ENCODE peak calls at places on chromosomes 3 and 15, in six cellular contexts. W, C, B, E, G and Z are unnamed samples.

GRCh38 chr3:120177907-120178306 is 83.7 kb upstream of the GSK3B start:
- DNase-seq in W (peak), C (no peak), B (no peak), E (no peak), G (no peak), Z (peak)

GRCh38 chr3:156477306-156477705 is 77.6 kb downstream of the SSR3 start:
- DNase-seq in W (peak), C (no peak), B (no peak), E (no peak), G (no peak), Z (peak)

GRCh38 chr3:172592898-172593669 is 69.9 kb upstream of the TNFSF10 start:
- DNase-seq in W (no peak), C (no peak), B (no peak), E (no peak), G (no peak), Z (no peak)

GRCh38 chr15:57890351-57890750 is 175.2 kb downstream of the ALDH1A2 start:
- DNase-seq in W (no peak), C (no peak), B (no peak), E (no peak), G (no peak), Z (no peak)

GRCh38 chr15:33114484-33114767 is 80.1 kb downstream of the FMN1 start:
- DNase-seq in W (no peak), C (no peak), B (no peak), E (no peak), G (no peak), Z (no peak)

GRCh38 chr3:99869621-99870020 is 52.0 kb downstream of the CMSS1 start:
- DNase-seq in W (no peak), C (peak), B (no peak), E (no peak), G (no peak), Z (no peak)

GRCh38 chr3:169034401-169034800 is 629.1 kb downstream of the MECOM start:
- DNase-seq in W (no peak), C (no peak), B (no peak), E (no peak), G (no peak), Z (no peak)

GRCh38 chr15:91357011-91357410 is 257.0 kb downstream of the SV2B start:
- DNase-seq in W (no peak), C (no peak), B (no peak), E (no peak), G (no peak), Z (no peak)

GRCh38 chr3:56795097-56795806 is 6.5 kb downstream of the ARHGEF3 start:
- DNase-seq in W (no peak), C (no peak), B (peak), E (no peak), G (peak), Z (peak)

GRCh38 chr3:126126811-126127431 is 43.0 kb upstream of the SLC41A3 start:
- DNase-seq in W (no peak), C (peak), B (no peak), E (peak), G (no peak), Z (no peak)

GRCh38 chr15:66955871-66956585 is 109.4 kb upstream of the SMAD3 start:
- DNase-seq in W (no peak), C (no peak), B (peak), E (no peak), G (peak), Z (peak)

GRCh38 chr15:69095280-69095679 is 65.2 kb upstream of the GLCE start:
- DNase-seq in W (no peak), C (no peak), B (no peak), E (peak), G (no peak), Z (no peak)

GRCh38 chr3:13159890-13160289 is 86.7 kb upstream of the IQSEC1 start:
- DNase-seq in W (no peak), C (no peak), B (peak), E (no peak), G (no peak), Z (no peak)

GRCh38 chr15:61155741-61156700 is 73.1 kb downstream of the RORA start:
- DNase-seq in W (peak), C (peak), B (no peak), E (peak), G (no peak), Z (peak)

GRCh38 chr3:112074006-112074405 is 12.2 kb upstream of the C3orf52 start:
- DNase-seq in W (no peak), C (no peak), B (peak), E (no peak), G (no peak), Z (no peak)

GRCh38 chr15:84982301-84982920 is 755 bp downstream of the PDE8A start:
- DNase-seq in W (peak), C (peak), B (no peak), E (peak), G (peak), Z (peak)

GRCh38 chr3:94272030-94272429 is 209.2 kb downstream of the NSUN3 start:
- DNase-seq in W (no peak), C (no peak), B (no peak), E (no peak), G (no peak), Z (peak)

GRCh38 chr15:46413799-46414198 is 779.0 kb downstream of the SQOR start:
- DNase-seq in W (no peak), C (no peak), B (no peak), E (no peak), G (no peak), Z (peak)

GRCh38 chr15:78167227-78167888 is 18.2 kb downstream of the IDH3A start:
- DNase-seq in W (no peak), C (no peak), B (no peak), E (no peak), G (no peak), Z (no peak)

GRCh38 chr3:187183210-187183862 is 13.9 kb upstream of the RTP1 start:
- DNase-seq in W (no peak), C (no peak), B (no peak), E (peak), G (no peak), Z (no peak)

GRCh38 chr15:52379395-52380111 is 83.9 kb upstream of the MYO5C start:
- DNase-seq in W (no peak), C (peak), B (no peak), E (no peak), G (no peak), Z (no peak)

GRCh38 chr3:65210026-65210814 is 522.4 kb upstream of the ADAMTS9 start:
- DNase-seq in W (no peak), C (no peak), B (no peak), E (no peak), G (peak), Z (peak)

GRCh38 chr15:96818861-96819260 is 488.4 kb downstream of the NR2F2 start:
- DNase-seq in W (no peak), C (no peak), B (no peak), E (no peak), G (no peak), Z (no peak)

GRCh38 chr3:96209703-96210102 is 604.7 kb upstream of the EPHA6 start:
- DNase-seq in W (no peak), C (no peak), B (no peak), E (no peak), G (no peak), Z (no peak)

GRCh38 chr15:69834756-69835155 is 263.0 kb downstream of the TLE3 start:
- DNase-seq in W (no peak), C (peak), B (no peak), E (no peak), G (no peak), Z (no peak)

GRCh38 chr15:51205050-51205707 is 110.5 kb upstream of the TNFAIP8L3 start:
- DNase-seq in W (no peak), C (no peak), B (no peak), E (no peak), G (no peak), Z (no peak)

GRCh38 chr3:73556520-73557371 is 68.0 kb downstream of the PDZRN3 start:
- DNase-seq in W (peak), C (no peak), B (no peak), E (no peak), G (no peak), Z (no peak)

GRCh38 chr3:42066516-42067181 is 24.5 kb upstream of the TRAK1 start:
- DNase-seq in W (peak), C (no peak), B (no peak), E (peak), G (peak), Z (peak)

GRCh38 chr15:58010983-58011382 is 54.5 kb downstream of the ALDH1A2 start:
- DNase-seq in W (no peak), C (no peak), B (no peak), E (no peak), G (no peak), Z (no peak)

GRCh38 chr15:62816342-62817059 is 226.0 kb upstream of the TPM1 start:
- DNase-seq in W (no peak), C (no peak), B (no peak), E (no peak), G (no peak), Z (peak)

GRCh38 chr15:50340431-50340830 is 14.6 kb downstream of the GABPB1 start:
- DNase-seq in W (no peak), C (no peak), B (no peak), E (no peak), G (no peak), Z (no peak)

GRCh38 chr3:21718161-21718765 is 32.7 kb downstream of the ZNF385D start:
- DNase-seq in W (no peak), C (no peak), B (peak), E (no peak), G (no peak), Z (peak)

GRCh38 chr3:197434841-197435240 is 120.9 kb downstream of the BDH1 start:
- DNase-seq in W (no peak), C (no peak), B (no peak), E (no peak), G (no peak), Z (no peak)

GRCh38 chr3:27559835-27560234 is 75.7 kb upstream of the SLC4A7 start:
- DNase-seq in W (no peak), C (no peak), B (no peak), E (peak), G (peak), Z (no peak)

GRCh38 chr3:36164400-36164799 is 215.9 kb upstream of the STAC start:
- DNase-seq in W (no peak), C (no peak), B (no peak), E (no peak), G (no peak), Z (no peak)

GRCh38 chr3:44065741-44066140 is 175.9 kb upstream of the TOPAZ1 start:
- DNase-seq in W (peak), C (no peak), B (no peak), E (no peak), G (no peak), Z (no peak)

DNA sequence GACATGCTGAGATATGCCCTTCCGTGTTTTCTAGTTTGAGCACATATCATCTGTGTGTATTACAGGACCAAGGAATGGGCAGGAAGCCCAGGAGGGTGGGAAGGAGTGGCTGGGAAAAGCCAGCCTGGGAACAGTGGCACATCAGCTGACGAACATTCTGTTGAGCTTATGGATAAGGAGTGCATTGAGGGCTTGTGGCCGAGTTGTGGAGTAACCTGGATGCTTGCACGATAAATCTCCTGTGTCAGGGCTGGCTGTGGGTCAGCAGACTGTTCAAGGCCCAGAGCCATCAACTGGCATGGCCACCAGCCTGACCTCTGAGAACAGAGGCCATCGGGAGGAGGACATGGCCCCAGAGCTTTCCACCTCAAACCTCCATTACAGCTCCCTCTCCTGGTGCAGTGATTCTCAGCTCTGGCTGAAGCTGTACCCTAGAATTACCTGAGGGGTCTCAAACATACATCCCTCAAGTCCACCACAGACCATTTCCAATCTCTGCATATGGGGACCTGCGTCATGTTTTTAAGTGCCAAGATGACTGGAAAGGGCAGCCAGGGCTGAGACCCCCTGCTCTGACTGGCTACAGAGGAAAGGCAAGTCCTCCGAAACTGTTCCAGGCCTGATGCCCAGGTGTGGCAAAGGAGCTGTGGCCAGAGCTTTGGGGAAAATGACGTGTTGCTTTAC is 4.8 kb upstream of the VILL start:
- DNase-seq in W (peak), C (no peak), B (no peak), E (peak), G (no peak), Z (no peak)
- H3K27ac ChIP-seq in W (no peak), C (no peak), B (peak), E (peak), G (no peak), Z (no peak)

GRCh38 chr15:64883097-64883581 is 28.6 kb upstream of the ANKDD1A start:
- DNase-seq in W (no peak), C (no peak), B (no peak), E (no peak), G (no peak), Z (peak)

GRCh38 chr15:64878708-64879107 is 33.0 kb upstream of the ANKDD1A start:
- DNase-seq in W (no peak), C (no peak), B (no peak), E (no peak), G (peak), Z (no peak)

GRCh38 chr15:64875641-64876223 is 34.0 kb downstream of the PLEKHO2 start:
- DNase-seq in W (no peak), C (no peak), B (no peak), E (peak), G (no peak), Z (no peak)

GRCh38 chr15:64874131-64874530 is 32.4 kb downstream of the PLEKHO2 start:
- DNase-seq in W (no peak), C (no peak), B (no peak), E (peak), G (no peak), Z (no peak)

DNA sequence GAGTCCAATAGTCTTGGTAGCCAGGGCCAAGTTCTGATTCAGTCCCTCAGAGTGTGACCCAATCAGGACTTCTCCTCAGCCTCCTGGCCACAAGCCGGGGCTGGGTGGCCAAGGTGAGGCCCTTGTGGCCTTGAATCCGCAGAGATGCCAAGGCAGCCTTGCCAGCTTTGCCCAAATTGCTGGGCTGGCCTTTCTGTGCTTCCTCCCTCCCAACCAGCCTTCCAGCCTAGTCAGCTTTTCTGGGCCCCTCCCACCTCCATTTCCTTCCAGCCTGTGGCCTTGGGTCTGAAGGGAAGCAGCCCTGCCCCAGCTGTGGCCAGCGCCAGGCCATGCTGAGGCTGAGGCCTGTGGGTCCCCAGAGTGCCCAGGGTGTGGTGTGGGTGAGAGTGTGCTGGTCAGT is 34.3 kb upstream of the ANKDD1A start:
- DNase-seq in W (no peak), C (peak), B (no peak), E (peak), G (peak), Z (no peak)
- H3K27ac ChIP-seq in W (no peak), C (peak), B (no peak), E (peak), G (no peak), Z (no peak)

GRCh38 chr3:4866841-4867240 is 112.4 kb upstream of the BHLHE40 start:
- DNase-seq in W (no peak), C (no peak), B (no peak), E (no peak), G (peak), Z (peak)
- H3K27ac ChIP-seq in W (no peak), C (peak), B (peak), E (peak), G (peak), Z (no peak)

GRCh38 chr3:153290278-153291015 is 128.4 kb downstream of the RAP2B start:
- DNase-seq in W (no peak), C (no peak), B (no peak), E (no peak), G (peak), Z (peak)
- H3K27ac ChIP-seq in W (no peak), C (no peak), B (no peak), E (no peak), G (no peak), Z (no peak)

DNA sequence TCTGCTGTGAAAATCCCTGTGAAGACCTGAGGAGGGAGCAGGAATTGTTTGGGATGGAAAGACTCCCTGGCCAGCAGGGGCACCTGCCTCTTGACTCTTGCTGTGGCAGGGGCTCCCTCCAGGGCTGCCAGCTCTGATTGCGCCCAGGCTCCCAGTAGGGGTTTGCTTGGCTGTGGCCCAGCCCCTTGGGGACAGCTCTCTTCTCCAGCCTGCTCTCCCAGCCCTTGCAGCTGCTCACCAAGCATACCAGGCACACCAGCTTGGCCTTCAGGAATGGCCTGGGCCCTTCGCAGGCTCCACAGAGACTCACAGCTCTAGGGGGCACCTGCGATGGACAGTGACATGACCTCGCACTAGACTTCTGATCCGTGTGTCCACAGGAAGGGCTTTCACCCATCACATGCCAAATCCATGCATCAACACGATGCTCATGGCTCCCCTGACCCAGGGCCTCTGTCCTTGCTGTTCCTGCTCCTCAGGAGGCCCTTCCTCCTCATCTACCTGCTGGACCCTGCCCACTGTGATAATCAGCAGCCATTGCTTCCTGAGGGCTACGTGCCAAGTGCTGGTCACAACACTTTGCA is 61.8 kb downstream of the SCN5A start:
- DNase-seq in W (no peak), C (no peak), B (no peak), E (no peak), G (no peak), Z (no peak)
- H3K27ac ChIP-seq in W (no peak), C (no peak), B (no peak), E (no peak), G (no peak), Z (no peak)

DNA sequence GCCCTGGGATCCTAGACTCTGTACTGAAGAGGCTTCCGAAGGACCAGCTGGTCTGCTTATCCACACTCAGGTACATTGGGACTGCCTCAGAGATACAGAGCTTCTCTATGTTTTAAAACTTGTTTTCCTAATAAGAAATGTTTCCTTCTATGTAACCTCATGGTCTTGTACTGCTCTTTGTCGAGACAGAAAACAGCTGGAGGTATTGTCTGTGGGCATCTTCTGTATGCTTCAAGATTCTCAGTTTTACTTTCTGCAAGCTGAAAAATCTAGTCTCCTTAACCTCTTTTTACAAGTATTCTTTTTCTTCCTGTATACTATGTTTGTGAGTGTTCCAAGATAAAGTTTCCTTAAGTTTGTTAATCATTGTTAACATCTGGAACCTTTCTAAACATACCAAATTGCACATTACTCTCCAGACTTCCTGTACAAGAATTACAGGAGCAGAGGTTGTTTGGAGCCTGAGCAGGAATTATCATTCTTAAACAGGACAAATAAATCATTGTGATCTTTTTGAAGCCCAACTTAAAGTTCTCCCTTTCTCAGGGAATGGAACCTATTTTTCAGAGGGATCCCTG is 358.3 kb upstream of the CFAP20DC start:
- DNase-seq in W (no peak), C (no peak), B (no peak), E (no peak), G (no peak), Z (peak)
- H3K27ac ChIP-seq in W (no peak), C (no peak), B (no peak), E (no peak), G (no peak), Z (peak)

DNA sequence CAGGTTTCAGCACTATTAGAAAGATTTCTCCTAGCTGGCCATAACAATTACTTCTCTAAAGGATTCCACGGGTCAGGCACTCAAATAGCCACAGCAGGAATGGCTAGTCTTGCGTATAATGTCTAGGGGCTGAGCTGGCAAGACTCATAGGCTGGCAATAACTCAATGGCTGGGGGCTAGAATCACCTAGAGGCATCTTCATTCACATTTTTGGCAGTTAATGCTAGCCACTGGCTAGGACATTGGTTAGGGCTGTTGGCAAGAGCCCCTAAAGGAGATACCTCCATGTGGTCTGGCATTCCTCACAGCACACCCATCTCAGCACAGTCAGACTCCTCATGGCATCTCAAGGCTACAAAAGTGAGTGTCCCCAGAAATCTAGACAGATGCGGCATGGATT is 6.2 kb downstream of the SUSD5 start:
- DNase-seq in W (no peak), C (no peak), B (no peak), E (no peak), G (no peak), Z (no peak)
- H3K27ac ChIP-seq in W (no peak), C (no peak), B (no peak), E (no peak), G (peak), Z (no peak)